ENCODE peak calls at places on chromosomes 13 and 19, in six cellular contexts. One of them, this sample, is unnamed.

GRCh38 chr19:54172764-54173699 is at the start of gene TMC4:
- DNase-seq in hepatic stellate cell: peak; percentile 79
- DNase-seq in breast epithelium: peak; percentile 62
- DNase-seq in NCI-H446 treated with DMSO at 0.1 percent for 48 hours: no peak
- DNase-seq in WERI-Rb-1: peak; percentile 40
- DNase-seq in H54: peak; percentile 74
- DNase-seq in this sample: no peak

GRCh38 chr13:24168980-24169379 is 8.5 kb downstream of the SPATA13 start:
- DNase-seq in hepatic stellate cell: no peak
- DNase-seq in breast epithelium: no peak
- DNase-seq in NCI-H446 treated with DMSO at 0.1 percent for 48 hours: no peak
- DNase-seq in WERI-Rb-1: no peak
- DNase-seq in H54: no peak
- DNase-seq in this sample: no peak

GRCh38 chr19:20640545-20640944 is 20.8 kb downstream of the ZNF626 start:
- DNase-seq in hepatic stellate cell: no peak
- DNase-seq in breast epithelium: no peak
- DNase-seq in NCI-H446 treated with DMSO at 0.1 percent for 48 hours: no peak
- DNase-seq in WERI-Rb-1: no peak
- DNase-seq in H54: no peak
- DNase-seq in this sample: no peak

GRCh38 chr13:107518292-107518691 is 697.0 kb downstream of the LIG4 start:
- DNase-seq in hepatic stellate cell: no peak
- DNase-seq in breast epithelium: no peak
- DNase-seq in NCI-H446 treated with DMSO at 0.1 percent for 48 hours: no peak
- DNase-seq in WERI-Rb-1: no peak
- DNase-seq in H54: peak; percentile 4
- DNase-seq in this sample: no peak

GRCh38 chr19:33927789-33928457 is 131.3 kb downstream of the KCTD15 start:
- DNase-seq in hepatic stellate cell: no peak
- DNase-seq in breast epithelium: no peak
- DNase-seq in NCI-H446 treated with DMSO at 0.1 percent for 48 hours: no peak
- DNase-seq in WERI-Rb-1: no peak
- DNase-seq in H54: no peak
- DNase-seq in this sample: no peak

GRCh38 chr19:34193876-34194275 is 21.6 kb downstream of the LSM14A start:
- DNase-seq in hepatic stellate cell: no peak
- DNase-seq in breast epithelium: no peak
- DNase-seq in NCI-H446 treated with DMSO at 0.1 percent for 48 hours: no peak
- DNase-seq in WERI-Rb-1: no peak
- DNase-seq in H54: no peak
- DNase-seq in this sample: no peak

GRCh38 chr13:39016789-39017188 is 21.1 kb downstream of the PROSER1 start:
- DNase-seq in hepatic stellate cell: no peak
- DNase-seq in breast epithelium: no peak
- DNase-seq in NCI-H446 treated with DMSO at 0.1 percent for 48 hours: peak; percentile 15
- DNase-seq in WERI-Rb-1: peak; percentile 17
- DNase-seq in H54: no peak
- DNase-seq in this sample: no peak

GRCh38 chr19:43784981-43785808 is 4.4 kb upstream of the KCNN4 start:
- DNase-seq in hepatic stellate cell: peak; percentile 70
- DNase-seq in breast epithelium: peak; percentile 65
- DNase-seq in NCI-H446 treated with DMSO at 0.1 percent for 48 hours: peak; percentile 61
- DNase-seq in WERI-Rb-1: peak; percentile 62
- DNase-seq in H54: peak; percentile 79
- DNase-seq in this sample: no peak

GRCh38 chr13:79282976-79283375 is 123.1 kb downstream of the RBM26 start:
- DNase-seq in hepatic stellate cell: no peak
- DNase-seq in breast epithelium: no peak
- DNase-seq in NCI-H446 treated with DMSO at 0.1 percent for 48 hours: no peak
- DNase-seq in WERI-Rb-1: no peak
- DNase-seq in H54: no peak
- DNase-seq in this sample: no peak

GRCh38 chr19:33323093-33323820 is 20.9 kb upstream of the CEBPA start:
- DNase-seq in hepatic stellate cell: no peak
- DNase-seq in breast epithelium: no peak
- DNase-seq in NCI-H446 treated with DMSO at 0.1 percent for 48 hours: no peak
- DNase-seq in WERI-Rb-1: no peak
- DNase-seq in H54: no peak
- DNase-seq in this sample: no peak

GRCh38 chr13:32165791-32166190 is 134.2 kb downstream of the FRY start:
- DNase-seq in hepatic stellate cell: no peak
- DNase-seq in breast epithelium: no peak
- DNase-seq in NCI-H446 treated with DMSO at 0.1 percent for 48 hours: no peak
- DNase-seq in WERI-Rb-1: no peak
- DNase-seq in H54: no peak
- DNase-seq in this sample: no peak

GRCh38 chr13:114128624-114129522 is 3.5 kb downstream of the RASA3 start:
- DNase-seq in hepatic stellate cell: peak; percentile 96
- DNase-seq in breast epithelium: no peak
- DNase-seq in NCI-H446 treated with DMSO at 0.1 percent for 48 hours: no peak
- DNase-seq in WERI-Rb-1: no peak
- DNase-seq in H54: peak; percentile 98
- DNase-seq in this sample: peak; percentile 89

GRCh38 chr13:37290691-37291090 is 185.2 kb upstream of the CSNK1A1L start:
- DNase-seq in hepatic stellate cell: no peak
- DNase-seq in breast epithelium: no peak
- DNase-seq in NCI-H446 treated with DMSO at 0.1 percent for 48 hours: no peak
- DNase-seq in WERI-Rb-1: no peak
- DNase-seq in H54: no peak
- DNase-seq in this sample: no peak